ENCODE peak calls at places on chromosomes 5 and 9, in five cellular contexts. V, O, H, F and K are unnamed samples.

GRCh38 chr5:112576298-112576925 is 157.3 kb upstream of the EPB41L4A start:
- DNase-seq in V (no peak), O (no peak), H (no peak), F (no peak), K (no peak)

GRCh38 chr5:180467028-180467427 is 27.2 kb upstream of the CNOT6 start:
- DNase-seq in V (no peak), O (no peak), H (no peak), F (no peak), K (no peak)

GRCh38 chr9:122347348-122348287 is 23.2 kb upstream of the PTGS1 start:
- DNase-seq in V (no peak), O (no peak), H (no peak), F (no peak), K (no peak)

GRCh38 chr9:137685886-137686420 is 67.1 kb downstream of the EHMT1 start:
- DNase-seq in V (no peak), O (no peak), H (no peak), F (no peak), K (no peak)

GRCh38 chr5:3729631-3730030 is 134.0 kb downstream of the IRX1 start:
- DNase-seq in V (no peak), O (no peak), H (no peak), F (no peak), K (no peak)

GRCh38 chr9:36164361-36164760 is 4.8 kb upstream of the CCIN start:
- DNase-seq in V (no peak), O (no peak), H (no peak), F (peak), K (no peak)

GRCh38 chr5:65862384-65862783 is 64.0 kb upstream of the ERBIN start:
- DNase-seq in V (no peak), O (no peak), H (no peak), F (no peak), K (no peak)

GRCh38 chr5:51838459-51839253 is 455.4 kb downstream of the ISL1 start:
- DNase-seq in V (no peak), O (no peak), H (no peak), F (no peak), K (no peak)

GRCh38 chr5:140148508-140148907 is 22.8 kb downstream of the IGIP start:
- DNase-seq in V (no peak), O (no peak), H (no peak), F (no peak), K (peak)

GRCh38 chr5:107090471-107090870 is 580.3 kb downstream of the EFNA5 start:
- DNase-seq in V (no peak), O (no peak), H (no peak), F (no peak), K (no peak)

GRCh38 chr5:168234133-168234532 is 57.3 kb upstream of the WWC1 start:
- DNase-seq in V (no peak), O (no peak), H (no peak), F (no peak), K (no peak)

GRCh38 chr9:136552117-136552685 is 6.4 kb upstream of the NOTCH1 start:
- DNase-seq in V (peak), O (peak), H (no peak), F (no peak), K (no peak)

GRCh38 chr9:101449071-101449721 is 13.6 kb upstream of the ALDOB start:
- DNase-seq in V (no peak), O (no peak), H (peak), F (peak), K (peak)

GRCh38 chr9:137247135-137247915 is 3.8 kb upstream of the STPG3 start:
- DNase-seq in V (no peak), O (no peak), H (no peak), F (no peak), K (no peak)

GRCh38 chr5:123119334-123119986 is 30.4 kb downstream of the PRDM6 start:
- DNase-seq in V (peak), O (no peak), H (no peak), F (peak), K (peak)

GRCh38 chr5:90093931-90094485 is 315.5 kb downstream of the CETN3 start:
- DNase-seq in V (no peak), O (no peak), H (no peak), F (no peak), K (no peak)

GRCh38 chr5:82821978-82822927 is 254.9 kb downstream of the TMEM167A start:
- DNase-seq in V (no peak), O (no peak), H (no peak), F (no peak), K (no peak)

GRCh38 chr5:669111-669841 is 23.9 kb downstream of the TPPP start:
- DNase-seq in V (no peak), O (no peak), H (no peak), F (no peak), K (no peak)

GRCh38 chr5:179878222-179879002 is 19.8 kb upstream of the MRNIP start:
- DNase-seq in V (no peak), O (no peak), H (no peak), F (no peak), K (no peak)

GRCh38 chr5:117131048-117131679 is 556.5 kb upstream of the SEMA6A start:
- DNase-seq in V (no peak), O (no peak), H (no peak), F (no peak), K (no peak)

GRCh38 chr9:128082173-128082572 is 14.1 kb downstream of the SLC25A25 start:
- DNase-seq in V (no peak), O (no peak), H (no peak), F (no peak), K (no peak)

GRCh38 chr9:6938873-6939272 is 181.1 kb downstream of the KDM4C start:
- DNase-seq in V (peak), O (no peak), H (no peak), F (no peak), K (no peak)

GRCh38 chr5:41527201-41527779 is 16.9 kb upstream of the PLCXD3 start:
- DNase-seq in V (peak), O (peak), H (peak), F (no peak), K (no peak)

DNA sequence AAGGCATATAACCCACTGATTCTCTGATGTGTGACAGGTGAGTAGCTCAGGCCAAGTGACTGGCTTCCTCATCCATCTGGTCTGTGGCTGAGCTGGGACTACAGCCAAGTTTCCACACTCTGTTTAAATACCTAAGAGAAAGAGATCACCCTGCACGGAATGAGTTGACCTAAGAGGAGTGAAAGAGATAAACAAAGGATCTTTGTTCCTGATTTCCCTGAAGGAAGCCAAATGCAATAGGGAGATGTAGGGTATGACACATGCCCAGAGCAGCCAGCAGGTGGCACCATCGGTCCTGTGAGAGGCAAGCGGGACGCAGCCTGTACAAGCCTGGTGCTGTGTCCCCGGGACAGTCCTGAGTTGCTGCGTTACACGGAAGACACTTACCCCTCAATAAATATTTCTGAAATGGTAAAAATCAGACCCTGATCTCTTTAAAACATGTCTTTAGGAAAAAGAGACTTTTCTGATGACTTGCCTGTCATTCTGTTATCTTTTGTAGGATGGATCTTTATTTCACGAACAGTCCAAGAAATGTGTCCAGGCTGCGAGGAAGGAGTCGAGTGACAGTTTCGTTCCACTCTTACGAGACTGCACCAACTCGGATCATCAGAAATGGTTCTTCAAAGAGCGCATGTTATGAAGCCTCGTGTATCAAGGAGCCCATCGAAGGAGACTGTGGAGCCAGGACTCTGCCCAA is 41.1 kb downstream of the GALNT12 start:
- DNase-seq in V (peak), O (peak), H (peak), F (peak), K (peak)
- TF ChIP-seq CTCF in V (peak), O (peak), H (peak), F (peak), K (peak)

DNA sequence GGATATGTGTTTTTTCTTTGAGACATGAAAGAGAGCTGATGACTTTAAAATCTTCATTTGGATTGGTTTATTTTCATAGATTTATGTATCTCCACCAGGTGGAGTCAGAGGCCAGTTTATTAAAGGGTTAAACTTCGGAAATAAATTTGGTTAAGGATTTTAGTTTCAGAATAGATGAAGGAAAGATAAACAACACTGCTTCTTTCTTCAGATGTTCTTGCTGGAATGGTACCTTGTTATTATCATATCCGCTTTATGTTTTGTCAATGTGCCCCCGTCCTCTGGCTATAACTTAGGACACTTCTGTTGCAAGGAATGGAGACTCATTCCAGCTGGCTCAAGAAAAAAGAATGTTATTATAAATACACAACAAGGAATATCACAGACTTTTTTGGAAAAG is 81.2 kb downstream of the ALDH1A1 start:
- DNase-seq in V (no peak), O (no peak), H (no peak), F (no peak), K (no peak)
- TF ChIP-seq CTCF in V (peak), O (peak), H (no peak), F (no peak), K (no peak)

GRCh38 chr9:133359420-133360175 is 3.2 kb downstream of the SURF2 start:
- DNase-seq in V (no peak), O (no peak), H (no peak), F (no peak), K (peak)
- TF ChIP-seq CTCF in V (peak), O (peak), H (peak), F (no peak), K (no peak)

DNA sequence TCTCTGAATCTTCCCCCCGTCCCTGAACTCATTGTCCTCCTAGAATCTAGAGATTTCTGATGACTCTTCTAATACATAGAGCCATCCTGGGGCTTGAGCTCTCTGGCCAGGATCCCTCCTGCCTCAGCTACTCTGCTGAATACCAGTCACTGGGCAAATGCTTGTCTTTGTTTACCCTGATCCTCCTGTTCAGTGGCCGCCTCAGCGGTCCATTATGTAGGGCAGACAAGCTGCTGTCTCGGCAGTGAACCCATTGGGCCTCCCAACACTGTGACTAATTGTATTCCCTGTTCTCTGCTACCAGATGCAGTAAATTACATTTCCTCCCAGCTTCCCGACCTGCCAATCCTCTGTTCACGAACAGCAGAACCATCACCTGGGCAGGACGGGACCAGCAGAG is 151.6 kb downstream of the PALM2AKAP2 start:
- DNase-seq in V (no peak), O (no peak), H (no peak), F (no peak), K (no peak)
- TF ChIP-seq CTCF in V (no peak), O (no peak), H (no peak), F (no peak), K (no peak)